ENCODE peak calls at places on chromosomes 7 and 10, in ten cellular contexts. H is GM06990, B is heart right ventricle, O is esophagus muscularis mucosa, U is ovary, N is uterus, S is astrocyte of the spinal cord, X is fibroblast of pulmonary artery, Z is A549, D is PC-3. F is an unnamed sample.

GRCh38 chr10:4243651-4244050 is 458.6 kb upstream of the KLF6 start:
- DNase-seq in H (no peak), B (peak), O (no peak), U (no peak), N (no peak), S (peak), X (peak), Z (peak), D (peak), F (peak)

GRCh38 chr7:18610331-18610948 is 114.9 kb downstream of the HDAC9 start:
- DNase-seq in H (no peak), B (no peak), O (no peak), U (no peak), N (no peak), S (peak), X (peak), Z (no peak), D (peak), F (peak)

GRCh38 chr10:34715511-34716187 is 99.4 kb downstream of the PARD3 start:
- DNase-seq in H (no peak), B (no peak), O (peak), U (no peak), N (no peak), S (no peak), X (no peak), Z (no peak), D (no peak), F (no peak)

GRCh38 chr7:15555385-15555859 is 6.4 kb downstream of the AGMO start:
- DNase-seq in H (no peak), B (no peak), O (no peak), U (no peak), N (no peak), S (peak), X (peak), Z (no peak), D (peak), F (peak)

GRCh38 chr10:6692856-6693255 is 112.8 kb upstream of the PRKCQ start:
- DNase-seq in H (no peak), B (no peak), O (no peak), U (no peak), N (no peak), S (no peak), X (no peak), Z (no peak), D (no peak), F (no peak)

GRCh38 chr10:78312197-78313046 is 278.8 kb downstream of the RPS24 start:
- DNase-seq in H (no peak), B (no peak), O (peak), U (no peak), N (peak), S (peak), X (peak), Z (no peak), D (no peak), F (peak)

GRCh38 chr10:3365630-3366029 is 193.0 kb upstream of the PITRM1 start:
- DNase-seq in H (no peak), B (no peak), O (no peak), U (no peak), N (no peak), S (no peak), X (no peak), Z (peak), D (peak), F (no peak)

GRCh38 chr7:55144333-55144954 is 125.6 kb downstream of the EGFR start:
- DNase-seq in H (no peak), B (no peak), O (peak), U (no peak), N (no peak), S (no peak), X (no peak), Z (peak), D (no peak), F (no peak)

GRCh38 chr7:149286811-149287400 is 24.9 kb downstream of the ZNF783 start:
- DNase-seq in H (no peak), B (no peak), O (no peak), U (no peak), N (no peak), S (no peak), X (peak), Z (no peak), D (peak), F (peak)

GRCh38 chr7:49775949-49776443 is 2.6 kb downstream of the VWC2 start:
- DNase-seq in H (no peak), B (no peak), O (no peak), U (no peak), N (no peak), S (no peak), X (no peak), Z (no peak), D (no peak), F (no peak)

GRCh38 chr7:155918720-155919399 is 106.6 kb upstream of the SHH start:
- DNase-seq in H (no peak), B (peak), O (no peak), U (no peak), N (no peak), S (peak), X (peak), Z (peak), D (peak), F (peak)

GRCh38 chr10:43380610-43381222 is 9.3 kb downstream of the FXYD4 start:
- DNase-seq in H (no peak), B (no peak), O (no peak), U (no peak), N (no peak), S (peak), X (peak), Z (peak), D (peak), F (peak)

GRCh38 chr7:65438593-65438992 is 64.9 kb downstream of the ZNF92 start:
- DNase-seq in H (no peak), B (no peak), O (no peak), U (no peak), N (no peak), S (peak), X (peak), Z (no peak), D (peak), F (peak)

GRCh38 chr10:72275351-72276012 is 1.8 kb downstream of the DDIT4 start:
- DNase-seq in H (no peak), B (no peak), O (no peak), U (peak), N (no peak), S (peak), X (peak), Z (no peak), D (no peak), F (peak)

GRCh38 chr7:15820319-15820718 is 133.8 kb upstream of the MEOX2 start:
- DNase-seq in H (no peak), B (no peak), O (no peak), U (no peak), N (no peak), S (no peak), X (no peak), Z (no peak), D (no peak), F (no peak)

DNA sequence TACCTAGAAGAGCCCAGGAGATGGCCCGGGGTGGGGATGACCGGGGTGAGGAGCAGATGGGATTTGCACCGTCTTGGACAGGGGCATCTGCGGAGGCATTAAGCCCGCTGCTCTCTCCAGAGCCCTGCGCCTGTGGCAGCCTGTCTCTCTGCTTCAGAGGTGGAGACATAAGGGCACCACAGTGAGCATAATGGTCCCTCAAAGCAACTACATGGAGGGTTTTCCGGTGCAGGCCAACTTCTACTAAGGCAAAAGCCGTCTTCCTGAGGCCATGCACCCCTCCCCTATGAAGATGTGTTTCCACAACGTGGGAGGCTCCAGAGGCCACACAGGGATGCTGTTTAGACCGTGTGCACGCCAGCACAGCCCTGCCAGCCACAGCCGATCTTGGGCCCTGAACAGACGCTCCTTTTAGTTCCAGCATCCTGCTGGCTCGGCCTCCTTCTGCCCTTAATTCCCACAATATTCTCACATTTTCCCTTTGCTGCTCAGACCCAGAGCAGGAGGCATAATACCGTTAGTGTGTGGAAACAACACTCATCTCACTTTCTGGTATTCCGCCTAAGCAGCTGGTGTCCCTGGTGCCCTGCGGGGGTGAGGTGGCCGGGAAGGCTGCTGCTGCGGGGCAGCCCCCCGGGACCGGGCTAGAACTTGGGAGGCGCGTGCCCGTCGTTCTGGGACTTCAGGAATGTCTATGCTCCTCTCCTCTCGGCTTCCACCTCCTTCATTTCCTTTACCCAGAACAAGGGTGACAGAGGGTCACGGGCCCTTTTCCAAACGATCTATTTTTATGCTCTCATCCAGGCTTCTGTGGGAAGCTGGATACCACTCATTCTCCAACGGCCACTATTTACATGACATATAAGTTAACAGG is 266.9 kb downstream of the TNS3 start:
- DNase-seq in H (no peak), B (peak), O (no peak), U (peak), N (no peak), S (peak), X (peak), Z (no peak), D (no peak), F (peak)
- H3K4me3 ChIP-seq in H (no peak), B (no peak), O (peak), U (no peak), N (no peak), S (no peak), X (no peak), Z (no peak), D (no peak), F (peak)

GRCh38 chr10:12699258-12699700 is 302.2 kb downstream of the CCDC3 start:
- DNase-seq in H (no peak), B (peak), O (no peak), U (no peak), N (no peak), S (peak), X (no peak), Z (no peak), D (no peak), F (peak)
- TF ChIP-seq CTCF in H (no peak), B (no peak), O (no peak), U (no peak), N (no peak), S (no peak), X (no peak), Z (no peak), D (no peak), F (no peak)

GRCh38 chr10:125151824-125152634 is 8.3 kb downstream of the CTBP2 start:
- DNase-seq in H (no peak), B (no peak), O (no peak), U (no peak), N (no peak), S (no peak), X (no peak), Z (no peak), D (no peak), F (no peak)
- H3K4me3 ChIP-seq in H (no peak), B (no peak), O (peak), U (peak), N (peak), S (no peak), X (no peak), Z (no peak), D (no peak), F (no peak)

DNA sequence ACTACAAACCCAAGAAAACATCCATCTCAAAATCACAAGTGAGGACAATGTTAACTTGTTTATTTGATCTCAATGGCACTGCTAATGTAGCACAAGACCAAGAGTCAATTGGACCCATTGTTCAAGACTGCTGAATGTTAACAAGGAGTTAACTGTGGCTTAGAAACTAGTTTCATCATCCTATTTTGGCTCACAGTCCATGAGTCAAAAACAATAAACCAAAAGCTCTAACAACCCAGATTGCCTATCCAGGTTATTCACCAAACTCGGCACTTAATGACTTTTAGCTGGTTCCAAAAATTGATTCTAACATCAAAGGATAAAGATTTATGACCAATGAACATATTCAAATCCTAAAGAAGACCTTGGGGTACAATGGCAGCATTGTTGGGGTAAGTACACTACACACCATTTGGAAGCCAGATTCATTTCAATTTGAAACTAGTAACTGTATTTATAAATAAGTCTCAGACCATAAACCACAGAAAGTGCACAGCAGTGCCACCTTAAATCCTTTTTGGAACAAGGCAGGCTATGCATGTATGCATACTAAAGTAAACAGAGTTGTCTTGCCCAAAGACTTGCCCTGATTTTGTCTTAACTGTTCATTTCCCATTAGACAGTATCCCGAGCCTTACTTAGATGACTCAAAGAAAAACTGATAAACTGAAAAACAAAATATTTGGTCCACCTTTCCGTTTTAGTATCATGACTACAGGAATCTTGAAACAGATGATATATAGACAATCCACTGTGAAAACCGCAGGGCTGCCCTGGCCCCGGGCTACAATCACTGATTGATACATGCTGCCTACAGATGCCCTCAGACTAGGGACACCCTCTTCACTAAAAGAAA is 84.5 kb downstream of the SRPK2 start:
- DNase-seq in H (peak), B (no peak), O (no peak), U (no peak), N (no peak), S (peak), X (peak), Z (no peak), D (peak), F (peak)
- TF ChIP-seq CTCF in H (no peak), B (no peak), O (no peak), U (no peak), N (no peak), S (no peak), X (no peak), Z (no peak), D (no peak), F (no peak)

GRCh38 chr7:24113506-24113905 is 170.5 kb upstream of the NPY start:
- DNase-seq in H (no peak), B (no peak), O (peak), U (no peak), N (no peak), S (no peak), X (no peak), Z (no peak), D (no peak), F (no peak)
- H3K4me3 ChIP-seq in H (no peak), B (no peak), O (no peak), U (no peak), N (no peak), S (no peak), X (no peak), Z (no peak), D (no peak), F (no peak)

GRCh38 chr7:45662540-45663166 is 88.5 kb downstream of the ADCY1 start:
- DNase-seq in H (no peak), B (no peak), O (peak), U (no peak), N (no peak), S (no peak), X (no peak), Z (no peak), D (no peak), F (no peak)

GRCh38 chr7:45665172-45665571 is 91.0 kb downstream of the ADCY1 start:
- DNase-seq in H (no peak), B (no peak), O (peak), U (no peak), N (no peak), S (no peak), X (no peak), Z (no peak), D (no peak), F (no peak)

GRCh38 chr7:45662018-45662417 is 87.8 kb downstream of the ADCY1 start:
- DNase-seq in H (no peak), B (no peak), O (peak), U (no peak), N (no peak), S (no peak), X (no peak), Z (no peak), D (no peak), F (no peak)

GRCh38 chr7:45663965-45664623 is 89.9 kb downstream of the ADCY1 start:
- DNase-seq in H (no peak), B (peak), O (no peak), U (no peak), N (no peak), S (no peak), X (no peak), Z (no peak), D (no peak), F (no peak)

GRCh38 chr7:45663167-45663921 is 89.2 kb downstream of the ADCY1 start:
- DNase-seq in H (no peak), B (peak), O (no peak), U (no peak), N (no peak), S (no peak), X (peak), Z (no peak), D (peak), F (peak)
- TF ChIP-seq CTCF in H (peak), B (peak), O (no peak), U (no peak), N (no peak), S (peak), X (peak), Z (peak), D (peak), F (peak)